ENCODE peak calls at places on chromosomes 5 and 9, in nine cellular contexts. F is fibroblast of lung; X is neural progenitor cell; L is stomach; D is dorsolateral prefrontal cortex; S is HCT116; R is endodermal cell; Q is CD8-positive, alpha-beta T cell; Y is heart right ventricle. T is an unnamed sample.

GRCh38 chr5:135392256-135392655 is 6.8 kb downstream of the MACROH2A1 start:
- DNase-seq in F (peak; percentile 46), X (no peak), L (no peak), D (no peak), S (no peak), R (no peak), Q (no peak), Y (no peak), T (no peak)

GRCh38 chr5:126810983-126811382 is 34.0 kb downstream of the LMNB1 start:
- DNase-seq in F (no peak), X (no peak), L (no peak), D (no peak), S (no peak), R (no peak), Q (no peak), Y (no peak), T (no peak)

GRCh38 chr9:112059145-112059979 is 115.7 kb downstream of the SUSD1 start:
- DNase-seq in F (peak; percentile 87), X (no peak), L (no peak), D (no peak), S (no peak), R (no peak), Q (no peak), Y (no peak), T (peak; percentile 47)

GRCh38 chr9:99948896-99949295 is 42.4 kb downstream of the STX17 start:
- DNase-seq in F (no peak), X (no peak), L (peak; percentile 29), D (no peak), S (no peak), R (no peak), Q (no peak), Y (peak; percentile 13), T (no peak)

GRCh38 chr5:58680503-58680902 is 97.6 kb downstream of the RAB3C start:
- DNase-seq in F (no peak), X (no peak), L (no peak), D (no peak), S (no peak), R (no peak), Q (no peak), Y (no peak), T (no peak)

GRCh38 chr5:3605298-3606010 is 9.8 kb downstream of the IRX1 start:
- DNase-seq in F (no peak), X (no peak), L (no peak), D (no peak), S (no peak), R (no peak), Q (no peak), Y (no peak), T (no peak)

GRCh38 chr9:26369096-26369495 is 523.5 kb downstream of the CAAP1 start:
- DNase-seq in F (no peak), X (no peak), L (no peak), D (no peak), S (no peak), R (no peak), Q (no peak), Y (no peak), T (no peak)

GRCh38 chr5:138032028-138032571 is 779 bp downstream of the FAM13B start:
- DNase-seq in F (peak; percentile 65), X (no peak), L (peak; percentile 64), D (peak; percentile 51), S (no peak), R (no peak), Q (no peak), Y (peak; percentile 69), T (no peak)

GRCh38 chr9:16131269-16131668 is 578.4 kb downstream of the CCDC171 start:
- DNase-seq in F (peak; percentile 55), X (peak; percentile 60), L (no peak), D (no peak), S (no peak), R (peak; percentile 67), Q (no peak), Y (no peak), T (no peak)

GRCh38 chr5:2757563-2758311 is 6.3 kb upstream of the IRX2 start:
- DNase-seq in F (no peak), X (no peak), L (no peak), D (no peak), S (no peak), R (peak; percentile 68), Q (no peak), Y (no peak), T (no peak)

GRCh38 chr5:97266576-97266975 is 83.5 kb upstream of the RIOK2 start:
- DNase-seq in F (peak; percentile 62), X (no peak), L (no peak), D (no peak), S (no peak), R (no peak), Q (no peak), Y (peak; percentile 68), T (no peak)

GRCh38 chr9:1729631-1730030 is 285.5 kb upstream of the SMARCA2 start:
- DNase-seq in F (no peak), X (no peak), L (no peak), D (no peak), S (no peak), R (no peak), Q (no peak), Y (no peak), T (no peak)

GRCh38 chr5:61332369-61332745 is 299 bp downstream of the ZSWIM6 start:
- DNase-seq in F (no peak), X (peak; percentile 79), L (peak; percentile 41), D (no peak), S (no peak), R (no peak), Q (no peak), Y (peak; percentile 25), T (no peak)

GRCh38 chr5:113212244-113212920 is 222.4 kb downstream of the TSSK1B start:
- DNase-seq in F (peak; percentile 70), X (no peak), L (no peak), D (peak; percentile 64), S (no peak), R (peak; percentile 41), Q (no peak), Y (peak; percentile 64), T (no peak)

GRCh38 chr9:113399646-113400200 is 1.4 kb downstream of the ALAD start:
- DNase-seq in F (no peak), X (no peak), L (no peak), D (no peak), S (no peak), R (no peak), Q (no peak), Y (no peak), T (no peak)

GRCh38 chr5:82537646-82538306 is 259.6 kb upstream of the RPS23 start:
- DNase-seq in F (no peak), X (no peak), L (no peak), D (no peak), S (no peak), R (no peak), Q (no peak), Y (no peak), T (no peak)

GRCh38 chr9:92761686-92762085 is 2.9 kb downstream of the BICD2 start:
- DNase-seq in F (no peak), X (no peak), L (no peak), D (no peak), S (no peak), R (no peak), Q (no peak), Y (no peak), T (no peak)
- TF ChIP-seq CTCF in F (no peak), X (no peak), L (no peak), D (no peak), S (no peak), R (no peak), Q (no peak), Y (no peak), T (no peak)

GRCh38 chr5:65928341-65928752 is 2.0 kb downstream of the ERBIN start:
- DNase-seq in F (peak; percentile 28), X (no peak), L (no peak), D (no peak), S (no peak), R (no peak), Q (no peak), Y (no peak), T (no peak)

GRCh38 chr5:65926893-65927292 is 518 bp downstream of the ERBIN start:
- DNase-seq in F (peak; percentile 30), X (peak; percentile 45), L (no peak), D (no peak), S (no peak), R (peak; percentile 49), Q (no peak), Y (no peak), T (no peak)

GRCh38 chr5:65926276-65926761 is at the start of gene ERBIN:
- DNase-seq in F (peak; percentile 86), X (peak; percentile 78), L (peak; percentile 87), D (peak; percentile 56), S (no peak), R (no peak), Q (peak; percentile 82), Y (peak; percentile 84), T (peak; percentile 91)

GRCh38 chr5:65927497-65928340 is 1.3 kb downstream of the ERBIN start:
- DNase-seq in F (peak; percentile 71), X (peak; percentile 40), L (no peak), D (no peak), S (no peak), R (no peak), Q (no peak), Y (peak; percentile 11), T (no peak)

GRCh38 chr5:65928860-65929259 is 2.5 kb downstream of the ERBIN start:
- DNase-seq in F (no peak), X (no peak), L (no peak), D (no peak), S (no peak), R (no peak), Q (no peak), Y (no peak), T (no peak)
- H3K4me3 ChIP-seq in F (peak overlapping the region; percentile 63), X (peak overlapping the region; percentile 84), L (peak overlapping the region; percentile 84), D (peak overlapping the region; percentile 97), S (no peak overlapping the region), R (peak overlapping the region; percentile 91), Q (peak overlapping the region; percentile 67), Y (no peak overlapping the region), T (peak overlapping the region; percentile 91)

DNA sequence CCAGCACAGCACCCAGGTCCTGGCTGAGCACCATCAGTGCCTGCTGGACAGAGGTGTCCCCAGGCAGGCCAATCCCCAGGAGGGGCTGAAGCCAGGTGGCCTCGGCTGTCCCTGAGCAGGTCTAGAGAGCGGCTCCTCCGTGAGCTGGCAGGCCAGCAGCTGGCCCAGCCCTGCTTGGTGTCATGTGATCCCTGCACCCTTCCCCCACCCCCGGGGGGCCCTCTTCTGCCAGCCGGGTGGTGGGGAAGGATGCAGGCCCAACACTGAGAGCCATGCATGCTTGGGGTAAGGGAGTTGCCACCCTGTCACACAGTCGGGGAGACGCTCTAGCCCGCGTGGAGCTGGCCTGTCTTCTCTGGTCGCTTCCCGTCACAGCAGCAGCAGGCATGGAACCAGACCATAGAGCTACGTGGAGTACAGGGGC is 7.1 kb downstream of the RALGDS start:
- DNase-seq in F (no peak), X (no peak), L (no peak), D (no peak), S (no peak), R (no peak), Q (no peak), Y (peak; percentile 49), T (peak; percentile 81)
- H3K27ac ChIP-seq in F (no peak overlapping the region), X (no peak overlapping the region), L (peak overlapping the region; percentile 72), D (peak overlapping the region; percentile 98), S (no peak overlapping the region), R (peak overlapping the region; percentile 90), Q (no peak overlapping the region), Y (peak overlapping the region; percentile 96), T (no peak overlapping the region)

DNA sequence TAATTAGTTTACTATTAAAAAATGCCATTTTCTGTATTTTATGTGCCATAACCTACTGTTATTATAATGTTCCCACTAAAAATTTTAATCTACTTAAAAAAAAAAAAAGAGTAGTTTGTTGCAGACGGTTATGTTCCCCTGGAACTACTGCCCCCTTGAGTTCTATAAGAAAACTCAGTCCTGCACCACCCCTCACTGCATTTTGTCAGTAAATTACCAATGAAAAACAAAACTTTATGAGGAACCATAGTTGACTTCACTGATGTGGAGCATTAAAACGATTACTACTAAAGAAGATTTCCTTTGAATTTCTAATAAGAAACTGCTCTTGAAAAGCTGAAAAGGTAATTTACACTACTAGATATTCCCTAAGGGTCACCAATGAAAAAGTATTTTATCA is 288.7 kb downstream of the FBXL17 start:
- DNase-seq in F (peak; percentile 56), X (peak; percentile 20), L (no peak), D (no peak), S (peak; percentile 6), R (no peak), Q (no peak), Y (no peak), T (no peak)
- TF ChIP-seq CTCF in F (peak; percentile 65), X (peak; percentile 80), L (no peak), D (no peak), S (peak; percentile 58), R (peak; percentile 89), Q (no peak), Y (peak; percentile 56), T (no peak)